ENCODE peak calls at places on chromosome 22, in six cellular contexts. D, Z, R, P, C and M are unnamed samples.

GRCh38 chr22:50489363-50490243 is 2.9 kb downstream of the MIOX start:
- DNase-seq in Z (no peak), P (no peak), R (no peak), C (no peak), D (no peak), M (no peak)

GRCh38 chr22:31637938-31638618 is 23.9 kb downstream of the PISD start:
- DNase-seq in D (no peak), Z (no peak), R (no peak), C (no peak), P (no peak), M (peak)

GRCh38 chr22:17831527-17832251 is 57.4 kb upstream of the BID start:
- DNase-seq in P (no peak), C (peak), R (no peak), Z (no peak), D (no peak), M (no peak)

GRCh38 chr22:31377609-31378008 is 21.8 kb upstream of the DRG1 start:
- DNase-seq in D (no peak), P (no peak), R (no peak), C (peak), Z (no peak), M (no peak)

GRCh38 chr22:42644422-42645340 is 4.3 kb upstream of the ATP5MGL start:
- DNase-seq in P (no peak), D (no peak), R (peak), Z (no peak), C (peak), M (no peak)

GRCh38 chr22:35632902-35633301 is 15.3 kb upstream of the APOL6 start:
- DNase-seq in R (no peak), D (no peak), C (no peak), P (no peak), Z (no peak), M (no peak)

GRCh38 chr22:41022470-41023298 is 69.7 kb upstream of the EP300 start:
- DNase-seq in R (peak), C (peak), Z (peak), P (peak), D (peak), M (peak)

GRCh38 chr22:25166266-25167056 is 33.2 kb upstream of the CRYBB3 start:
- DNase-seq in Z (no peak), R (no peak), P (no peak), C (no peak), D (no peak), M (no peak)

GRCh38 chr22:44103735-44104134 is 77.0 kb upstream of the PARVG start:
- DNase-seq in R (no peak), P (no peak), C (no peak), D (no peak), Z (peak), M (no peak)

GRCh38 chr22:44196731-44197131 is 16.0 kb downstream of the PARVG start:
- DNase-seq in D (no peak), P (no peak), Z (no peak), R (no peak), C (no peak), M (no peak)

GRCh38 chr22:25754527-25755202 is 12.7 kb downstream of the MYO18B start:
- DNase-seq in C (peak), R (peak), D (no peak), P (no peak), Z (peak), M (no peak)

GRCh38 chr22:35043251-35043931 is 22.6 kb upstream of the ISX start:
- DNase-seq in D (no peak), R (no peak), Z (no peak), P (no peak), C (no peak), M (no peak)